ENCODE peak calls at places on chromosome 7, in seven cellular contexts. One of them, this sample, is unnamed. For H3K4me1, the result is how much of the 10 kb centered on the place peaks cover.

GRCh38 chr7:138519061-138519798 is 59.2 kb downstream of the TRIM24 start:
- DNase-seq in tibial nerve: no peak
- DNase-seq in astrocyte: no peak
- DNase-seq in transverse colon: no peak
- DNase-seq in neuronal stem cell: no peak
- DNase-seq in ascending aorta: no peak
- DNase-seq in A673: no peak
- DNase-seq in this sample: no peak

GRCh38 chr7:95420996-95421846 is 13.6 kb downstream of the PON2 start:
- DNase-seq in tibial nerve: no peak
- DNase-seq in astrocyte: peak
- DNase-seq in transverse colon: no peak
- DNase-seq in neuronal stem cell: no peak
- DNase-seq in ascending aorta: no peak
- DNase-seq in A673: no peak
- DNase-seq in this sample: no peak

GRCh38 chr7:17130281-17131059 is 168.0 kb upstream of the AHR start:
- DNase-seq in tibial nerve: no peak
- DNase-seq in astrocyte: peak
- DNase-seq in transverse colon: no peak
- DNase-seq in neuronal stem cell: peak
- DNase-seq in ascending aorta: no peak
- DNase-seq in A673: peak
- DNase-seq in this sample: peak

GRCh38 chr7:124349443-124349842 is 316.6 kb upstream of the TMEM229A start:
- DNase-seq in tibial nerve: no peak
- DNase-seq in astrocyte: no peak
- DNase-seq in transverse colon: no peak
- DNase-seq in neuronal stem cell: no peak
- DNase-seq in ascending aorta: no peak
- DNase-seq in A673: peak
- DNase-seq in this sample: no peak

GRCh38 chr7:1748076-1748750 is 78.1 kb downstream of the ELFN1 start:
- DNase-seq in tibial nerve: no peak
- DNase-seq in astrocyte: no peak
- DNase-seq in transverse colon: no peak
- DNase-seq in neuronal stem cell: no peak
- DNase-seq in ascending aorta: no peak
- DNase-seq in A673: no peak
- DNase-seq in this sample: no peak

GRCh38 chr7:99394188-99394502 is 14.3 kb downstream of the PDAP1 start:
- DNase-seq in tibial nerve: no peak
- DNase-seq in astrocyte: no peak
- DNase-seq in transverse colon: no peak
- DNase-seq in neuronal stem cell: no peak
- DNase-seq in ascending aorta: no peak
- DNase-seq in A673: no peak
- DNase-seq in this sample: no peak

GRCh38 chr7:22549667-22550513 is 49.9 kb upstream of the STEAP1B start:
- DNase-seq in tibial nerve: no peak
- DNase-seq in astrocyte: no peak
- DNase-seq in transverse colon: no peak
- DNase-seq in neuronal stem cell: peak
- DNase-seq in ascending aorta: no peak
- DNase-seq in A673: peak
- DNase-seq in this sample: peak

GRCh38 chr7:3043544-3044395 is at the start of gene CARD11:
- DNase-seq in tibial nerve: no peak
- DNase-seq in astrocyte: no peak
- DNase-seq in transverse colon: peak
- DNase-seq in neuronal stem cell: no peak
- DNase-seq in ascending aorta: no peak
- DNase-seq in A673: no peak
- DNase-seq in this sample: no peak

GRCh38 chr7:117731455-117731854 is 141.8 kb downstream of the CTTNBP2 start:
- DNase-seq in tibial nerve: no peak
- DNase-seq in astrocyte: no peak
- DNase-seq in transverse colon: no peak
- DNase-seq in neuronal stem cell: no peak
- DNase-seq in ascending aorta: no peak
- DNase-seq in A673: no peak
- DNase-seq in this sample: no peak

GRCh38 chr7:17965600-17965999 is 25.3 kb upstream of the SNX13 start:
- DNase-seq in tibial nerve: no peak
- DNase-seq in astrocyte: peak
- DNase-seq in transverse colon: no peak
- DNase-seq in neuronal stem cell: no peak
- DNase-seq in ascending aorta: no peak
- DNase-seq in A673: no peak
- DNase-seq in this sample: no peak

GRCh38 chr7:157464971-157465481 is 128.2 kb downstream of the DNAJB6 start:
- DNase-seq in tibial nerve: no peak
- DNase-seq in astrocyte: no peak
- DNase-seq in transverse colon: no peak
- DNase-seq in neuronal stem cell: no peak
- DNase-seq in ascending aorta: peak
- DNase-seq in A673: no peak
- DNase-seq in this sample: no peak

GRCh38 chr7:19772858-19773337 is 519 bp downstream of the TMEM196 start:
- DNase-seq in tibial nerve: no peak
- DNase-seq in astrocyte: peak
- DNase-seq in transverse colon: no peak
- DNase-seq in neuronal stem cell: peak
- DNase-seq in ascending aorta: no peak
- DNase-seq in A673: peak
- DNase-seq in this sample: peak

GRCh38 chr7:89987665-89988064 is 166.6 kb upstream of the STEAP1 start:
- DNase-seq in tibial nerve: no peak
- DNase-seq in astrocyte: no peak
- DNase-seq in transverse colon: no peak
- DNase-seq in neuronal stem cell: no peak
- DNase-seq in ascending aorta: no peak
- DNase-seq in A673: no peak
- DNase-seq in this sample: no peak

GRCh38 chr7:66379761-66380160 is 174.6 kb downstream of the TPST1 start:
- DNase-seq in tibial nerve: no peak
- DNase-seq in astrocyte: peak
- DNase-seq in transverse colon: no peak
- DNase-seq in neuronal stem cell: no peak
- DNase-seq in ascending aorta: no peak
- DNase-seq in A673: peak
- DNase-seq in this sample: no peak

GRCh38 chr7:112212516-112213036 is 6.1 kb downstream of the ZNF277 start:
- DNase-seq in tibial nerve: no peak
- DNase-seq in astrocyte: peak
- DNase-seq in transverse colon: no peak
- DNase-seq in neuronal stem cell: no peak
- DNase-seq in ascending aorta: no peak
- DNase-seq in A673: no peak
- DNase-seq in this sample: no peak

GRCh38 chr7:114539575-114539974 is 125.0 kb downstream of the FOXP2 start:
- DNase-seq in tibial nerve: peak
- DNase-seq in astrocyte: peak
- DNase-seq in transverse colon: peak
- DNase-seq in neuronal stem cell: no peak
- DNase-seq in ascending aorta: no peak
- DNase-seq in A673: peak
- DNase-seq in this sample: no peak

GRCh38 chr7:25664593-25664992 is 436.3 kb upstream of the NPVF start:
- DNase-seq in tibial nerve: no peak
- DNase-seq in astrocyte: no peak
- DNase-seq in transverse colon: no peak
- DNase-seq in neuronal stem cell: no peak
- DNase-seq in ascending aorta: no peak
- DNase-seq in A673: no peak
- DNase-seq in this sample: no peak

GRCh38 chr7:22252886-22253536 is 103.9 kb downstream of the RAPGEF5 start:
- DNase-seq in tibial nerve: no peak
- DNase-seq in astrocyte: no peak
- DNase-seq in transverse colon: no peak
- DNase-seq in neuronal stem cell: no peak
- DNase-seq in ascending aorta: no peak
- DNase-seq in A673: no peak
- DNase-seq in this sample: no peak

GRCh38 chr7:107070710-107071109 is 26.2 kb downstream of the PRKAR2B start:
- DNase-seq in tibial nerve: no peak
- DNase-seq in astrocyte: no peak
- DNase-seq in transverse colon: no peak
- DNase-seq in neuronal stem cell: no peak
- DNase-seq in ascending aorta: no peak
- DNase-seq in A673: no peak
- DNase-seq in this sample: no peak

GRCh38 chr7:45695249-45695995 is 121.3 kb downstream of the ADCY1 start:
- DNase-seq in tibial nerve: no peak
- DNase-seq in astrocyte: no peak
- DNase-seq in transverse colon: no peak
- DNase-seq in neuronal stem cell: no peak
- DNase-seq in ascending aorta: no peak
- DNase-seq in A673: no peak
- DNase-seq in this sample: no peak

GRCh38 chr7:158310924-158311713 is 276.5 kb downstream of the PTPRN2 start:
- DNase-seq in tibial nerve: no peak
- DNase-seq in astrocyte: no peak
- DNase-seq in transverse colon: no peak
- DNase-seq in neuronal stem cell: no peak
- DNase-seq in ascending aorta: no peak
- DNase-seq in A673: no peak
- DNase-seq in this sample: no peak

GRCh38 chr7:117403737-117404136 is 23.6 kb downstream of the ASZ1 start:
- DNase-seq in tibial nerve: no peak
- DNase-seq in astrocyte: no peak
- DNase-seq in transverse colon: no peak
- DNase-seq in neuronal stem cell: no peak
- DNase-seq in ascending aorta: no peak
- DNase-seq in A673: no peak
- DNase-seq in this sample: no peak

GRCh38 chr7:130270947-130271790 is 4.5 kb downstream of the CPA2 start:
- DNase-seq in tibial nerve: no peak
- DNase-seq in astrocyte: no peak
- DNase-seq in transverse colon: no peak
- DNase-seq in neuronal stem cell: no peak
- DNase-seq in ascending aorta: no peak
- DNase-seq in A673: peak
- DNase-seq in this sample: peak
- H3K4me1 ChIP-seq in tibial nerve: under half
- H3K4me1 ChIP-seq in astrocyte: under half
- H3K4me1 ChIP-seq in transverse colon: under half
- H3K4me1 ChIP-seq in neuronal stem cell: under half
- H3K4me1 ChIP-seq in ascending aorta: under half
- H3K4me1 ChIP-seq in A673: under half
- H3K4me1 ChIP-seq in this sample: half or more

DNA sequence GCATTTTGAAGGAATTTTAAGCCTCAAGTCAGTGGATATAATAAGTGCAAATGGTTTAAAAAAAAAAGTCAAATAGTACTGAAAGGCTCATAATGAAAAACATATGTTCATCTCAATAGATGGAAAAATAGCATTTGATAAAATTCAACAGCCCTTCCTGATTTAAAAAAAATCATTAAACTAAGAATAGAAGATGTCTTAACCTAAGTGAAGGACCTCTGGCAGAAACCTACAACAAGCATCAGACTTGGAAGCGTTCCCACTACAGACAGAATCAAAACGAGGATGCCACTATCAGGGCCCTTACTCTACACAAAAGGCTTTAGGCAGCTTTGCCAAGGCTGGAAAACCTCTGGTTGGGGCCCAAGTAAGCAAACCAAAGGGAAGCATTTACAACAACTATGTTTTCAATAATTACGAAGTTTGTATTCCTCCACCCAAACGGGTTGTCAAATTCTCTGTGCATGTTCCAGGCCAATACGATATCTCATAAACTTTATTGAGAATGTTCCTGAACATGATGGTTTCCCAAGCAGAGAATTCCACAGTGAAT is 45.1 kb downstream of the CYTH3 start:
- DNase-seq in tibial nerve: no peak
- DNase-seq in astrocyte: no peak
- DNase-seq in transverse colon: no peak
- DNase-seq in neuronal stem cell: no peak
- DNase-seq in ascending aorta: no peak
- DNase-seq in A673: peak
- DNase-seq in this sample: no peak
- H3K4me1 ChIP-seq in tibial nerve: under half
- H3K4me1 ChIP-seq in astrocyte: under half
- H3K4me1 ChIP-seq in transverse colon: under half
- H3K4me1 ChIP-seq in neuronal stem cell: under half
- H3K4me1 ChIP-seq in ascending aorta: under half
- H3K4me1 ChIP-seq in A673: half or more
- H3K4me1 ChIP-seq in this sample: under half

DNA sequence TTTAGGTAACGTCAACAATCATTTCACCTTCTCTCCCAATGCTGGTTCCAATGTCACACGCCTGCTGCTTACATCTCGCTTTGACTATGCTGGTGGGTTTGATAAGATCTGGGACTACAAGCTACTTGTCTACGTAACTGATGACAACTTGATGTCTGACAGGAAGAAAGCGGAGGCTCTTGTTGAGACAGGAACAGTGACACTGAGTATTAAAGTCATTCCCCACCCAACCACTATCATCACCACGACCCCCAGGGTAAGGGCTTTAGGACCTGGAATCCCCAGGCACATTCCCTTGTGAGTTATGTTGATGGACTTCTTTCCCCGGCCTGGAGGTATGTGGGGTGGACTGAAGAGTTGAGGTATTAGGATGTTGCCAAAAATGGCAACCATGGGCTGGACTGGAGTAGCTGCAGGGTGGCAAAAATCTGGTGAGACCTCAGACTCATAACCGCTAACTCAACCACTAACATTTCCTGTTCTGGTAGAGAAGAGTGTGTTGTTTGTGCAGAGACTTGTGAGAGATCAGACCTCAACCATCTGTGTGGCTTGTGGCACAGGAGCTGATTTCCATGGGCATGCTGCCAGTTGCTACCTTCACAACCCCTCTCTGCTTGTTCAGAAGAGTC is 59.2 kb downstream of the CDHR3 start:
- DNase-seq in tibial nerve: no peak
- DNase-seq in astrocyte: peak
- DNase-seq in transverse colon: peak
- DNase-seq in neuronal stem cell: no peak
- DNase-seq in ascending aorta: no peak
- DNase-seq in A673: no peak
- DNase-seq in this sample: no peak
- H3K4me1 ChIP-seq in tibial nerve: under half
- H3K4me1 ChIP-seq in astrocyte: under half
- H3K4me1 ChIP-seq in transverse colon: under half
- H3K4me1 ChIP-seq in neuronal stem cell: under half
- H3K4me1 ChIP-seq in ascending aorta: under half
- H3K4me1 ChIP-seq in A673: under half
- H3K4me1 ChIP-seq in this sample: under half

DNA sequence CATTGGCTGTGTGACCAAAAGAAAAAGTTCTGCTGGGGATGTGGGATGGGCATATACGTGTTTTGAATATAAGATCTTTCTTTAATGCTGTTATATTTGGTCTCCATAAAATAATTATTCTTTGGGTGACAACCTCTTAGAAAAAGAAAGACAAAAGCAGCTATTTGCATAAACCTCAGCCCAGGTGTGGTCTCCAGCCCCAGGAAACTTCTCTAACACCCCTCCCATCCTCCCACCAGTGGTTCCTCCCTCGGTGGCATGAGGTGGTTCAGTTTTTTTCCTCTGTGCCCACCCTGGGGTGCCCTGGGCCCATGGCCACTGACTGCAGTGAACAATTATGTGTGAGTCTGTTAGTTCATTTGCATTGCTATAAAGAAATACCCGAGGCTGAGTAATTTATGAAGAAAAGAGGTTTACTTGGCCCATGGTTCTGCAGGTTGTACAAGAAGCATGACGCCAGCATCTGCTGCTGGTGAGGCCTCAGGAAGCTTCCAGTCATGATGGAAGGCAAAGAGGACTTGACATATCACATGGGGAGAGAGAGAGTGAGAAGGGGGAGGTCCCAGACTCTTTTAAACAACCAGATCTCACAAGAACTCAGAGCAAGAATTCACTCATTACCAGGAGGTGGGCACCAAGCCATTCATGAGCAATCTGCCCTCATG is 165.9 kb downstream of the CUX1 start:
- DNase-seq in tibial nerve: no peak
- DNase-seq in astrocyte: no peak
- DNase-seq in transverse colon: no peak
- DNase-seq in neuronal stem cell: no peak
- DNase-seq in ascending aorta: no peak
- DNase-seq in A673: no peak
- DNase-seq in this sample: no peak
- H3K4me1 ChIP-seq in tibial nerve: under half
- H3K4me1 ChIP-seq in astrocyte: under half
- H3K4me1 ChIP-seq in transverse colon: under half
- H3K4me1 ChIP-seq in neuronal stem cell: under half
- H3K4me1 ChIP-seq in ascending aorta: under half
- H3K4me1 ChIP-seq in A673: under half
- H3K4me1 ChIP-seq in this sample: under half